ENCODE peak calls at places on chromosome 3, in seven cellular contexts. F, A, I, Q, P, O and D are unnamed samples.
A peak's percentile ranks its signal among the peaks of the same experiment; 100 is the strongest.

GRCh38 chr3:33636125-33636855 is 81.8 kb downstream of the CLASP2 start:
- DNase-seq in F (peak; percentile 40), A (no peak), I (no peak), Q (peak; percentile 80), P (peak; percentile 77), O (no peak), D (peak; percentile 57)

GRCh38 chr3:186032321-186032720 is 76.6 kb downstream of the ETV5 start:
- DNase-seq in F (no peak), A (no peak), I (no peak), Q (no peak), P (no peak), O (no peak), D (no peak)

GRCh38 chr3:85835857-85836470 is 877.2 kb downstream of the CADM2 start:
- DNase-seq in F (no peak), A (no peak), I (no peak), Q (no peak), P (no peak), O (no peak), D (no peak)

GRCh38 chr3:10548997-10549396 is 43.6 kb upstream of the ATP2B2 start:
- DNase-seq in F (no peak), A (no peak), I (no peak), Q (no peak), P (no peak), O (no peak), D (no peak)

GRCh38 chr3:38553071-38553470 is 56.9 kb downstream of the EXOG start:
- DNase-seq in F (no peak), A (no peak), I (no peak), Q (no peak), P (no peak), O (no peak), D (no peak)

GRCh38 chr3:16222547-16222946 is 42.2 kb downstream of the DPH3 start:
- DNase-seq in F (no peak), A (no peak), I (no peak), Q (no peak), P (no peak), O (no peak), D (no peak)

GRCh38 chr3:180433172-180433571 is 168.8 kb upstream of the TTC14 start:
- DNase-seq in F (no peak), A (no peak), I (no peak), Q (peak; percentile 36), P (peak; percentile 83), O (no peak), D (no peak)

GRCh38 chr3:48466386-48467109 is 20.0 kb downstream of the ATRIP start:
- DNase-seq in F (peak; percentile 47), A (no peak), I (no peak), Q (no peak), P (no peak), O (no peak), D (peak; percentile 48)

GRCh38 chr3:129105862-129106261 is 15.7 kb downstream of the RAB43 start:
- DNase-seq in F (no peak), A (no peak), I (no peak), Q (no peak), P (no peak), O (no peak), D (no peak)